ENCODE peak calls at places on chromosomes 11 and 22, in seven cellular contexts. Q, W, F, J, C, P and N are unnamed samples.

GRCh38 chr11:111469200-111469599 is 43.0 kb downstream of the BTG4 start:
- DNase-seq in Q (no peak), W (no peak), F (no peak), J (no peak), C (peak; percentile 39), P (no peak), N (no peak)

GRCh38 chr11:60875366-60875720 is 8.0 kb downstream of the ZP1 start:
- DNase-seq in Q (peak; percentile 43), W (no peak), F (no peak), J (no peak), C (no peak), P (no peak), N (no peak)

GRCh38 chr22:36432592-36433317 is 45.0 kb upstream of the MYH9 start:
- DNase-seq in Q (no peak), W (no peak), F (no peak), J (no peak), C (peak; percentile 35), P (no peak), N (no peak)

GRCh38 chr11:8228206-8228605 is 35.5 kb downstream of the LMO1 start:
- DNase-seq in Q (peak; percentile 35), W (no peak), F (no peak), J (peak; percentile 87), C (no peak), P (no peak), N (no peak)

GRCh38 chr11:12435264-12435663 is 57.9 kb downstream of the PARVA start:
- DNase-seq in Q (no peak), W (no peak), F (no peak), J (no peak), C (no peak), P (no peak), N (no peak)

GRCh38 chr11:94754335-94754734 is 13.8 kb upstream of the AMOTL1 start:
- DNase-seq in Q (no peak), W (no peak), F (no peak), J (no peak), C (no peak), P (no peak), N (no peak)

GRCh38 chr22:46025973-46026906 is 49.3 kb upstream of the WNT7B start:
- DNase-seq in Q (peak; percentile 32), W (peak; percentile 11), F (no peak), J (no peak), C (no peak), P (peak; percentile 59), N (peak; percentile 60)

GRCh38 chr22:31537019-31537535 is 40.7 kb downstream of the SFI1 start:
- DNase-seq in Q (no peak), W (no peak), F (no peak), J (no peak), C (no peak), P (no peak), N (no peak)

GRCh38 chr11:72618801-72619200 is 55.4 kb downstream of the PDE2A start:
- DNase-seq in Q (no peak), W (no peak), F (no peak), J (no peak), C (no peak), P (no peak), N (no peak)

GRCh38 chr11:6438979-6439571 is 1.7 kb downstream of the HPX start:
- DNase-seq in Q (no peak), W (no peak), F (peak; percentile 46), J (peak; percentile 69), C (peak; percentile 35), P (no peak), N (no peak)

GRCh38 chr11:119759324-119759723 is 30.3 kb upstream of the NECTIN1 start:
- DNase-seq in Q (peak; percentile 34), W (no peak), F (no peak), J (no peak), C (peak; percentile 21), P (no peak), N (no peak)

GRCh38 chr11:65487467-65488272 is 11.2 kb upstream of the MALAT1 start:
- DNase-seq in Q (peak; percentile 96), W (peak; percentile 99), F (peak; percentile 95), J (peak; percentile 99), C (peak; percentile 100), P (peak; percentile 100), N (peak; percentile 100)

GRCh38 chr11:3911908-3912505 is 56.5 kb downstream of the STIM1 start:
- DNase-seq in Q (no peak), W (no peak), F (no peak), J (no peak), C (no peak), P (no peak), N (no peak)

GRCh38 chr11:13033760-13034533 is 24.8 kb downstream of the RASSF10 start:
- DNase-seq in Q (no peak), W (no peak), F (no peak), J (peak; percentile 52), C (no peak), P (no peak), N (no peak)

GRCh38 chr11:128964463-128964930 is 21.8 kb upstream of the TP53AIP1 start:
- DNase-seq in Q (no peak), W (no peak), F (no peak), J (no peak), C (no peak), P (no peak), N (no peak)

GRCh38 chr22:46041642-46042041 is 64.7 kb upstream of the WNT7B start:
- DNase-seq in Q (no peak), W (no peak), F (no peak), J (no peak), C (no peak), P (peak; percentile 44), N (peak; percentile 60)

GRCh38 chr22:44037519-44038370 is 13.6 kb downstream of the PARVB start:
- DNase-seq in Q (no peak), W (no peak), F (no peak), J (no peak), C (peak; percentile 90), P (no peak), N (peak; percentile 62)

GRCh38 chr11:95324826-95325225 is 93.8 kb upstream of the SESN3 start:
- DNase-seq in Q (no peak), W (no peak), F (no peak), J (no peak), C (no peak), P (no peak), N (no peak)

GRCh38 chr11:119975561-119976152 is 162.3 kb downstream of the TRIM29 start:
- DNase-seq in Q (no peak), W (peak; percentile 33), F (no peak), J (peak; percentile 90), C (no peak), P (no peak), N (no peak)

GRCh38 chr11:86548278-86548917 is 124.0 kb downstream of the ME3 start:
- DNase-seq in Q (no peak), W (no peak), F (no peak), J (no peak), C (peak; percentile 63), P (no peak), N (no peak)

GRCh38 chr11:67354314-67355022 is 1.1 kb upstream of the POLD4 start:
- DNase-seq in Q (no peak), W (peak; percentile 60), F (peak; percentile 75), J (peak; percentile 29), C (peak; percentile 97), P (peak; percentile 90), N (peak; percentile 92)

GRCh38 chr11:134942633-134943032 is 530.6 kb upstream of the B3GAT1 start:
- DNase-seq in Q (no peak), W (no peak), F (no peak), J (no peak), C (peak; percentile 21), P (no peak), N (no peak)

GRCh38 chr22:29096736-29097669 is 24.2 kb downstream of the KREMEN1 start:
- DNase-seq in Q (no peak), W (no peak), F (no peak), J (peak; percentile 67), C (no peak), P (no peak), N (no peak)

GRCh38 chr11:64723907-64724862 is 1.2 kb upstream of the NRXN2 start:
- DNase-seq in Q (peak; percentile 21), W (no peak), F (no peak), J (no peak), C (no peak), P (no peak), N (no peak)

GRCh38 chr22:39992088-39992826 is 2.5 kb upstream of the FAM83F start:
- DNase-seq in Q (no peak), W (no peak), F (no peak), J (no peak), C (no peak), P (no peak), N (no peak)

GRCh38 chr11:92866679-92867282 is 102.7 kb upstream of the MTNR1B start:
- DNase-seq in Q (no peak), W (peak; percentile 38), F (no peak), J (no peak), C (no peak), P (peak; percentile 64), N (no peak)

GRCh38 chr11:12074529-12075195 is 35.7 kb upstream of the MICAL2 start:
- DNase-seq in Q (no peak), W (no peak), F (no peak), J (no peak), C (no peak), P (no peak), N (no peak)

GRCh38 chr22:40498454-40499186 is 128.2 kb downstream of the SGSM3 start:
- DNase-seq in Q (no peak), W (no peak), F (no peak), J (no peak), C (peak; percentile 94), P (no peak), N (no peak)

GRCh38 chr11:62645934-62646824 is at the start of gene GANAB:
- DNase-seq in Q (peak; percentile 100), W (peak; percentile 99), F (peak; percentile 99), J (peak; percentile 100), C (peak; percentile 99), P (peak; percentile 100), N (peak; percentile 99)

GRCh38 chr11:46002146-46002545 is 79.7 kb downstream of the LARGE2 start:
- DNase-seq in Q (no peak), W (no peak), F (no peak), J (no peak), C (no peak), P (no peak), N (no peak)
- H3K36me3 ChIP-seq in Q (no peaks in the 10 kb centered on the region), W (no peaks in the 10 kb centered on the region), F (no peaks in the 10 kb centered on the region), J (no peaks in the 10 kb centered on the region), C (no peaks in the 10 kb centered on the region), P (no peaks in the 10 kb centered on the region), N (no peaks in the 10 kb centered on the region)

GRCh38 chr11:21514298-21514697 is 678.6 kb upstream of the ANO5 start:
- DNase-seq in Q (no peak), W (no peak), F (no peak), J (peak; percentile 27), C (no peak), P (no peak), N (no peak)
- TF ChIP-seq CTCF in Q (no peak), W (peak; percentile 24), F (peak; percentile 18), J (peak; percentile 64), C (no peak), P (peak; percentile 46), N (no peak)

DNA sequence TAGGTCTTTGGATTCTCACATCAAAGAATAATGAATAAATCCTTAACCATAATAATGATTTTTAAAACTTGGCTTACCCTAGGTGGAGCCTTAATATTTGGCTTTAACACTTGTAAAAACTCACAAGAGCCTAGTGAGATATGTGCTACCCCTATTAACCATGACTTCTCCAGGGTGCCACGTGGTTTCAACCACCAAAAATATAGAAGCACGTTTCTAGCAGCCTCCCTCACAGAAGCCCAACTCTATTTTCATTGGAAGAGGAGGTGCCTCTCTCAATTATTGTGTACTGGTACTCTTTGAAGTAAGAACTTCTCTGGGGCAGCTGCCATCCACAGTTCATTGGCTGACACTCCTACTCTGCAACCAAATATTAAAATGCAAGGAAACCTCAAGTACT is 46.5 kb upstream of the GDPD4 start:
- DNase-seq in Q (no peak), W (no peak), F (no peak), J (no peak), C (no peak), P (no peak), N (no peak)
- H3K36me3 ChIP-seq in Q (no peaks in the 10 kb centered on the region), W (no peaks in the 10 kb centered on the region), F (no peaks in the 10 kb centered on the region), J (no peaks in the 10 kb centered on the region), C (no peaks in the 10 kb centered on the region), P (no peaks in the 10 kb centered on the region), N (no peaks in the 10 kb centered on the region)

GRCh38 chr22:49317369-49317768 is 510.3 kb downstream of the BRD1 start:
- DNase-seq in Q (no peak), W (no peak), F (no peak), J (no peak), C (no peak), P (no peak), N (no peak)
- TF ChIP-seq CTCF in Q (no peak), W (no peak), F (no peak), J (peak; percentile 48), C (no peak), P (no peak), N (no peak)